ENCODE peak calls at places on chromosomes 4 and X, in four cellular contexts. H is K562, S is suprapubic skin, N is ovary. G is an unnamed sample.

GRCh38 chrX:39149761-39150160 is 348.5 kb downstream of the MID1IP1 start:
- DNase-seq in H (peak; percentile 49), S (peak; percentile 84), N (peak; percentile 77), G (peak; percentile 62)

GRCh38 chr4:146957252-146957651 is 11.6 kb upstream of the TTC29 start:
- DNase-seq in H (no peak), S (no peak), N (no peak), G (no peak)

GRCh38 chrX:136204571-136204970 is 46.6 kb downstream of the MAP7D3 start:
- DNase-seq in H (peak; percentile 7), S (no peak), N (peak; percentile 45), G (no peak)

GRCh38 chr4:96879527-96879926 is 1039.6 kb downstream of the PDHA2 start:
- DNase-seq in H (no peak), S (no peak), N (no peak), G (no peak)

GRCh38 chrX:13938053-13938765 is 91.5 kb downstream of the GEMIN8 start:
- DNase-seq in H (no peak), S (peak; percentile 82), N (peak; percentile 16), G (no peak)

GRCh38 chr4:71609159-71609558 is 174.7 kb downstream of the GC start:
- DNase-seq in H (no peak), S (no peak), N (no peak), G (no peak)

GRCh38 chr4:41067369-41067768 is 147.0 kb downstream of the APBB2 start:
- DNase-seq in H (no peak), S (no peak), N (no peak), G (no peak)

GRCh38 chr4:143402776-143403550 is 66.3 kb downstream of the GAB1 start:
- DNase-seq in H (no peak), S (no peak), N (no peak), G (no peak)

GRCh38 chrX:72346306-72346949 is 40.7 kb upstream of the CITED1 start:
- DNase-seq in H (no peak), S (no peak), N (no peak), G (no peak)

GRCh38 chr4:165381821-165382373 is 3.1 kb downstream of the CPE start:
- DNase-seq in H (no peak), S (no peak), N (no peak), G (no peak)

GRCh38 chr4:165379662-165380061 is 854 bp downstream of the CPE start:
- DNase-seq in H (no peak), S (no peak), N (peak; percentile 27), G (no peak)

GRCh38 chr4:165375465-165375864 is 3.3 kb upstream of the CPE start:
- DNase-seq in H (no peak), S (no peak), N (no peak), G (no peak)

GRCh38 chr4:165378398-165378762 is 428 bp upstream of the CPE start:
- DNase-seq in H (no peak), S (no peak), N (no peak), G (no peak)

DNA sequence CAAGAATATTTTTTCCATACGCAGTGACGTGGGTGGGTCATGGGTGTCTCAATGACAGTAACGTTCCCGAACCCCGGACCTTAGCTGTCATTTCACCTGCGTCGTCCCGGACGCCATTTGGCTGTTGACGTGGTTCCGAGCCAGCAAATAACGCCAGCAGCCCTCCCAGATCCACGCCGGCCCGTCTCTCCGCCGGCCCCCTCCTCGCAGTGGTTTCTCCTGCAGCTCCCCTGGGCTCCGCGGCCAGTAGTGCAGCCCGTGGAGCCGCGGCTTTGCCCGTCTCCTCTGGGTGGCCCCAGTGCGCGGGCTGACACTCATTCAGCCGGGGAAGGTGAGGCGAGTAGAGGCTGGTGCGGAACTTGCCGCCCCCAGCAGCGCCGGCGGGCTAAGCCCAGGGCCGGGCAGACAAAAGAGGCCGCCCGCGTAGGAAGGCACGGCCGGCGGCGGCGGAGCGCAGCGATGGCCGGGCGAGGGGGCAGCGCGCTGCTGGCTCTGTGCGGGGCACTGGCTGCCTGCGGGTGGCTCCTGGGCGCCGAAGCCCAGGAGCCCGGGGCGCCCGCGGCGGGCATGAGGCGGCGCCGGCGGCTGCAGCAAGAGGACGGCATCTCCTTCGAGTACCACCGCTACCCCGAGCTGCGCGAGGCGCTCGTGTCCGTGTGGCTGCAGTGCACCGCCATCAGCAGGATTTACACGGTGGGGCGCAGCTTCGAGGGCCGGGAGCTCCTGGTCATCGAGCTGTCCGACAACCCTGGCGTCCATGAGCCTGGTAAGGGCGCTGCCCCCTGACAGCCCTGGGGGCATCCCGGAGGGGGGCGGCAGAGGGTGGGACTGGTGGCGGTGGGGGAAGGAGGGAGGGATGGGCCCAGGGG is at the start of gene CPE:
- DNase-seq in H (no peak), S (peak; percentile 87), N (peak; percentile 77), G (peak; percentile 46)
- TF ChIP-seq POLR2A in H (no peak), S (no peak), N (peak; percentile 61), G (peak; percentile 19)

GRCh38 chrX:130263016-130263415 is 5.7 kb downstream of the ZNF280C start:
- DNase-seq in H (no peak), S (no peak), N (no peak), G (no peak)

GRCh38 chrX:130264573-130264972 is 4.1 kb downstream of the ZNF280C start:
- DNase-seq in H (no peak), S (no peak), N (no peak), G (no peak)

GRCh38 chrX:130268500-130269170 is at the start of gene ZNF280C:
- DNase-seq in H (peak; percentile 93), S (peak; percentile 89), N (peak; percentile 82), G (peak; percentile 67)
- TF ChIP-seq POLR2A in H (peak; percentile 94), S (peak; percentile 24), N (peak; percentile 28), G (peak; percentile 32)

GRCh38 chr4:5822617-5823016 is 70.3 kb downstream of the CRMP1 start:
- DNase-seq in H (no peak), S (no peak), N (no peak), G (no peak)

GRCh38 chr4:5824227-5824626 is 68.7 kb downstream of the CRMP1 start:
- DNase-seq in H (no peak), S (no peak), N (no peak), G (no peak)

GRCh38 chr4:5823542-5824211 is 69.2 kb downstream of the CRMP1 start:
- DNase-seq in H (no peak), S (no peak), N (no peak), G (no peak)

GRCh38 chr4:5824635-5825034 is 68.3 kb downstream of the CRMP1 start:
- DNase-seq in H (peak; percentile 44), S (no peak), N (no peak), G (no peak)

DNA sequence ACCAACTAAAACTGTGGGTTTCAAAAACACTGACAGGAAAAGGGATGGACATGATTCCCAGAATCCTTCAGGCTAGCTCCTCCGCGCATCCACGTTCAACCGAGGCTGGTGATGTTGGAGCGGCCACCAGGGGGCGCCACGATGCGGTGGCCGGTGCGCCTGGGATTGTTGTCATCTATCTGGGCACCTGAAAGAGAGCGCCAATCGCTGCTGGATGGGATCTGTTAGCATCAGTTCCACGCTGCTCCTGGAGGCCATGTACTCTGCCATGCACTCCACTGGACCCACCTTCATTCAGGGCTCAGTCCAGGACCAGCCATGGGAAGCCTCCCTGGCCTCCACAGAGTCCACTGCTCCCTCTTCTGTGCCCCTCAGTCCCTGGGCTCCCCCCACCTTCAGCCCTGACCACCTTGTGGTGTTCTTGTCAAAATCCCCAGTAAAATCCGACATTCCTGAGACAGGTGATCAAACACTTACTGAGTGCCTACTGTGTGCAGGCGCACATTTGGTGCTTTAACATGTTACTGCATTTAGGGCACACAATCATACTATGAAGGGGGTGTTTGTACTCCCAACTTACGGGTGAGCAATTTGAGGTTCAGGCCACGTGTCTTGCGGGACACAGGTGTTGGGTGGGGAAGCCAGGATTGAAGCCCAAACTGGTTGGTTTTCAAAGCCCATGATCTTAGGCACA is 71.1 kb downstream of the CRMP1 start:
- DNase-seq in H (peak; percentile 66), S (no peak), N (no peak), G (no peak)
- TF ChIP-seq POLR2A in H (no peak), S (no peak), N (no peak), G (no peak)

GRCh38 chrX:16526003-16526402 is 124.0 kb upstream of the S100G start:
- DNase-seq in H (no peak), S (no peak), N (no peak), G (no peak)
- TF ChIP-seq POLR2A in H (no peak), S (no peak), N (no peak), G (no peak)

GRCh38 chr4:38795087-38795486 is 9.5 kb downstream of the TLR1 start:
- DNase-seq in H (no peak), S (no peak), N (no peak), G (no peak)
- TF ChIP-seq POLR2A in H (no peak), S (no peak), N (no peak), G (no peak)

GRCh38 chr4:84483738-84484137 is 15.4 kb downstream of the NKX6-1 start:
- DNase-seq in H (no peak), S (no peak), N (no peak), G (no peak)
- TF ChIP-seq POLR2A in H (no peak), S (no peak), N (no peak), G (no peak)

GRCh38 chr4:154583230-154583629 is 7.3 kb downstream of the FGA start:
- DNase-seq in H (no peak), S (no peak), N (no peak), G (no peak)

GRCh38 chr4:154585369-154586018 is 5.0 kb downstream of the FGA start:
- DNase-seq in H (no peak), S (no peak), N (no peak), G (no peak)

GRCh38 chr4:154583677-154584076 is 6.9 kb downstream of the FGA start:
- DNase-seq in H (no peak), S (no peak), N (no peak), G (no peak)

GRCh38 chr4:154582723-154583122 is 7.8 kb downstream of the FGA start:
- DNase-seq in H (no peak), S (no peak), N (no peak), G (no peak)

DNA sequence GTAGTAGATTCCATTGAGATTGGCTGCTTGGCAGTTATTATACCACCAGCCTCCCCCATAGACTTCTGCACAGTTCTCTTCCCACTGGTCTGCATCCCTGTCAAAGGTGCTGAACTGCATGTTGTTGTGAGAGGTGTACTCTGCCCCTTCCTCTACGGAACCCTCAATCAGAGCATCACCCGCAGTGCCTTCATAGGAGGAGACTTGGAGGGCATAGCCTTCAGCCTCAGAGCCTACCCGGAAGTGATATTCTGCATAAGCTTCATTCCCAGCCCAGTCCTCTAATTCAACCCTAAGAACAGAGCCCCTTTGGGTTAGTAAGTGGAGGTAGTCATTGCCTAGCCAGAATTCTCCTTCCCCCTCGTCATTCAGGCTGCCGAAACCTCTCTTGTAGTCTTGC is 6.3 kb downstream of the FGA start:
- DNase-seq in H (no peak), S (no peak), N (no peak), G (no peak)
- TF ChIP-seq POLR2A in H (no peak), S (no peak), N (no peak), G (no peak)

DNA sequence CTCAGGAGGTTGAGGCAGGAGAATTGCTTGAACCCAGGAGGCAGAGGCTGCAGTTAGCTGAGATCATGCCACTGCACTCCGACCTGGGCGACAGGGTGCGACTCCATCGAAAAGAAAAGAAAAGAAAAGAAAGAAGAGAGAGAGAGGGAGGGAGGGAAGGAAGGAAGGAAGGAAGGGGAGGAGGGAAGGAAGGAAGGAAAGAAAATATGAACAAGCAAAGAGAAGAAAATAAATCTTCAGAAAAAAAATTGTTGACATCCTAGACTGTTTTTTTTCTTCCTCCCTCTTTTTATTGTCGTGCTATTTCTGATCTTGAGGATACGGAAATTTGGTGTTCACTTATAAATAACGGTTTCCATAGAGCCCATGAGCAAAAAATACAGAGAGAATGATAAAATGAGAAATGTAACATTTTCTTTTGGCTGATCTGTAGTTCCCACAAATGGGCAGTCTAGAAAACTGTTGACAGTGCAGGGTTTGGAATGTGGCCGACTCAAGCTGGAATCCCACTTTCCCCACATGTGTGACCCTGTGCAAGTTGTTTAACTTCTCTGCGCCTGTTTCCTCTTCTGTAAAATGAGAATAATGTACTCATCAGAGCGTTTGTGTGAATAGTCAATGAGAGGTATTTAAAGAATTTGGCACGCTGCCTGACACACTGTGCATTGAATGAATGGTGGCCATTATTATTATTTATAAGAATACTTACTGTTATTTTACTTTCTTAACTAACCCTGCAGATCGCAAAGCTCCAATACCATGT is 19.4 kb downstream of the SORBS2 start:
- DNase-seq in H (no peak), S (no peak), N (no peak), G (no peak)
- TF ChIP-seq POLR2A in H (no peak), S (no peak), N (no peak), G (no peak)